ENCODE peak calls at places on chromosome 4, in seven cellular contexts. F, N, X, V, M, L and W are unnamed samples.

GRCh38 chr4:187944179-187944578 is 51.4 kb upstream of the ZFP42 start:
- DNase-seq in N (no peak), V (no peak), F (no peak), X (no peak), M (no peak), L (no peak), W (no peak)

GRCh38 chr4:109294006-109294405 is 8.5 kb downstream of the COL25A1 start:
- DNase-seq in V (peak), M (no peak), L (no peak), F (no peak), X (peak), N (no peak), W (no peak)

GRCh38 chr4:79050521-79050880 is 111.3 kb upstream of the PAQR3 start:
- DNase-seq in V (peak), M (peak), F (no peak), L (no peak), X (no peak), N (no peak), W (peak)

GRCh38 chr4:148514041-148514440 is 71.8 kb upstream of the NR3C2 start:
- DNase-seq in M (no peak), X (no peak), V (no peak), F (no peak), N (no peak), L (no peak), W (no peak)

GRCh38 chr4:71069063-71069462 is 75.6 kb downstream of the DCK start:
- DNase-seq in F (no peak), N (no peak), V (no peak), M (no peak), L (no peak), X (no peak), W (no peak)

GRCh38 chr4:176277162-176277904 is 8.3 kb upstream of the ASB5 start:
- DNase-seq in N (no peak), X (peak), V (peak), F (peak), L (no peak), M (peak), W (peak)

GRCh38 chr4:56372774-56373173 is 14.5 kb downstream of the AASDH start:
- DNase-seq in L (no peak), N (no peak), F (no peak), X (no peak), M (no peak), V (no peak), W (no peak)

GRCh38 chr4:2931765-2932560 is 31.2 kb downstream of the NOP14 start:
- DNase-seq in F (no peak), N (peak), X (peak), M (no peak), L (no peak), V (no peak), W (no peak)

GRCh38 chr4:172147702-172148101 is 334.5 kb downstream of the GALNTL6 start:
- DNase-seq in N (no peak), M (no peak), F (no peak), V (no peak), L (no peak), X (no peak), W (no peak)

GRCh38 chr4:40570348-40571077 is 59.2 kb downstream of the RBM47 start:
- DNase-seq in L (no peak), V (no peak), M (no peak), X (no peak), F (no peak), N (no peak), W (no peak)

GRCh38 chr4:186808635-186809018 is 85.0 kb upstream of the FAT1 start:
- DNase-seq in N (no peak), L (no peak), M (no peak), V (no peak), F (no peak), X (no peak), W (no peak)

GRCh38 chr4:74624351-74625151 is 169.8 kb downstream of the BTC start:
- DNase-seq in L (no peak), X (no peak), F (no peak), V (no peak), M (no peak), N (no peak), W (no peak)

GRCh38 chr4:122747883-122748282 is 15.4 kb downstream of the BBS12 start:
- DNase-seq in N (no peak), M (no peak), X (no peak), F (no peak), V (no peak), L (no peak), W (no peak)

GRCh38 chr4:105624530-105624929 is 72.1 kb downstream of the ARHGEF38 start:
- DNase-seq in X (no peak), L (no peak), N (no peak), F (no peak), M (no peak), V (no peak), W (no peak)

GRCh38 chr4:166091146-166091545 is 218.1 kb downstream of the TLL1 start:
- DNase-seq in N (no peak), F (no peak), L (no peak), X (no peak), V (no peak), M (peak), W (no peak)

GRCh38 chr4:1772869-1773538 is 20.1 kb upstream of the FGFR3 start:
- DNase-seq in X (no peak), F (no peak), L (no peak), M (peak), V (no peak), N (no peak), W (no peak)

GRCh38 chr4:78651250-78651860 is 99.8 kb downstream of the ANXA3 start:
- DNase-seq in L (no peak), F (no peak), V (no peak), N (no peak), M (no peak), X (no peak), W (no peak)

GRCh38 chr4:53563824-53564223 is 27.5 kb downstream of the LNX1 start:
- DNase-seq in N (no peak), F (no peak), L (peak), X (no peak), V (no peak), M (no peak), W (no peak)

GRCh38 chr4:40564815-40565505 is 64.7 kb downstream of the RBM47 start:
- DNase-seq in X (peak), F (no peak), L (no peak), N (no peak), M (no peak), V (peak), W (no peak)

GRCh38 chr4:25658357-25658771 is 2.7 kb downstream of the SLC34A2 start:
- DNase-seq in X (no peak), V (no peak), M (no peak), L (no peak), F (no peak), N (peak), W (no peak)

GRCh38 chr4:56757821-56758400 is 63.6 kb downstream of the SPINK2 start:
- DNase-seq in X (peak), M (no peak), F (peak), V (no peak), L (peak), N (peak), W (no peak)

GRCh38 chr4:185532327-185532726 is 3.0 kb downstream of the PDLIM3 start:
- DNase-seq in M (no peak), L (no peak), F (no peak), N (no peak), V (no peak), X (no peak), W (no peak)

GRCh38 chr4:10013722-10014121 is 7.6 kb downstream of the SLC2A9 start:
- DNase-seq in L (peak), M (peak), F (peak), N (peak), X (peak), V (peak), W (no peak)

GRCh38 chr4:159103406-159104131 is 690 bp downstream of the RAPGEF2 start:
- DNase-seq in F (peak), X (peak), V (peak), L (peak), M (no peak), N (peak), W (no peak)

GRCh38 chr4:53943345-53944085 is 120.9 kb downstream of the CHIC2 start:
- DNase-seq in V (no peak), M (no peak), N (no peak), F (no peak), X (no peak), L (no peak), W (no peak)

GRCh38 chr4:152635876-152636275 is 43.9 kb downstream of the TMEM154 start:
- DNase-seq in N (no peak), F (no peak), M (no peak), L (no peak), V (no peak), X (no peak), W (no peak)

GRCh38 chr4:145829629-145830395 is 108.8 kb downstream of the ZNF827 start:
- DNase-seq in X (peak), F (no peak), N (no peak), M (no peak), V (no peak), L (no peak), W (no peak)

GRCh38 chr4:139556735-139557505 is 901 bp upstream of the SETD7 start:
- DNase-seq in X (peak), M (peak), F (peak), N (peak), L (peak), V (peak), W (peak)

GRCh38 chr4:57405359-57405758 is 295.2 kb upstream of the IGFBP7 start:
- DNase-seq in V (no peak), N (no peak), L (no peak), X (no peak), M (no peak), F (no peak), W (no peak)